ENCODE peak calls at places on chromosomes 1 and 21, in four cellular contexts. Q is tibial nerve, X is lower lobe of right lung, N is adrenal gland. D is an unnamed sample.

GRCh38 chr1:32925360-32926142 is 24.4 kb upstream of the TMEM54 start:
- DNase-seq in N (peak; percentile 30), Q (no peak), X (no peak), D (no peak)

GRCh38 chr1:218817747-218818146 is 355.9 kb upstream of the LYPLAL1 start:
- DNase-seq in X (no peak), Q (no peak), N (no peak), D (no peak)

GRCh38 chr1:209506101-209506500 is 77.4 kb upstream of the CAMK1G start:
- DNase-seq in Q (no peak), N (no peak), X (no peak), D (no peak)

GRCh38 chr1:210792703-210793102 is 341.2 kb downstream of the KCNH1 start:
- DNase-seq in N (no peak), X (no peak), Q (no peak), D (no peak)

GRCh38 chr21:32597205-32597604 is 11.9 kb upstream of the TCP10L start:
- DNase-seq in N (no peak), X (no peak), Q (no peak), D (no peak)

GRCh38 chr1:72280714-72281113 is 1.6 kb downstream of the NEGR1 start:
- DNase-seq in N (no peak), X (no peak), Q (no peak), D (no peak)

GRCh38 chr1:246576709-246577032 is 10.4 kb downstream of the CNST start:
- DNase-seq in Q (no peak), N (no peak), X (no peak), D (no peak)

GRCh38 chr1:220786337-220787068 is at the start of gene MTARC1:
- DNase-seq in X (peak; percentile 82), N (peak; percentile 76), Q (no peak), D (peak; percentile 45)

GRCh38 chr1:174364996-174365760 is 82.6 kb upstream of the GPR52 start:
- DNase-seq in Q (no peak), X (no peak), N (no peak), D (no peak)

GRCh38 chr21:38857152-38857825 is 51.6 kb downstream of the ETS2 start:
- DNase-seq in Q (no peak), N (no peak), X (no peak), D (no peak)

GRCh38 chr1:16631248-16632043 is 18.1 kb upstream of the NBPF1 start:
- DNase-seq in N (peak; percentile 31), Q (peak; percentile 11), X (peak; percentile 54), D (no peak)

GRCh38 chr1:54158071-54158470 is 5.3 kb upstream of the CDCP2 start:
- DNase-seq in Q (no peak), X (no peak), N (peak; percentile 36), D (no peak)

GRCh38 chr1:158150512-158150911 is 30.2 kb upstream of the CD1D start:
- DNase-seq in N (no peak), Q (no peak), X (no peak), D (peak; percentile 51)

GRCh38 chr1:209387969-209388329 is 195.6 kb upstream of the CAMK1G start:
- DNase-seq in X (no peak), Q (no peak), N (no peak), D (no peak)

GRCh38 chr1:58983159-58983558 is 199.3 kb upstream of the JUN start:
- DNase-seq in X (no peak), N (no peak), Q (no peak), D (no peak)

GRCh38 chr1:242196101-242196500 is 197.2 kb upstream of the MAP1LC3C start:
- DNase-seq in N (no peak), Q (no peak), X (no peak), D (no peak)

GRCh38 chr1:247865416-247865815 is 8.4 kb downstream of the TRIM58 start:
- DNase-seq in Q (no peak), N (no peak), X (no peak), D (no peak)

GRCh38 chr1:32186077-32186476 is 6.6 kb downstream of the TXLNA start:
- DNase-seq in N (no peak), X (no peak), Q (no peak), D (no peak)

GRCh38 chr1:202280595-202280994 is 61.1 kb downstream of the UBE2T start:
- DNase-seq in X (no peak), N (no peak), Q (no peak), D (no peak)

GRCh38 chr1:221921936-221922335 is 180.0 kb upstream of the DUSP10 start:
- DNase-seq in N (no peak), X (no peak), Q (no peak), D (no peak)

GRCh38 chr1:10818262-10819197 is 22.1 kb upstream of the CASZ1 start:
- DNase-seq in X (peak; percentile 66), Q (no peak), N (no peak), D (no peak)

GRCh38 chr1:21337931-21338567 is 47.8 kb upstream of the ECE1 start:
- DNase-seq in N (peak; percentile 98), X (peak; percentile 88), Q (peak; percentile 93), D (no peak)

GRCh38 chr1:209884665-209885117 is 53.3 kb upstream of the SYT14 start:
- DNase-seq in X (no peak), Q (no peak), N (peak; percentile 95), D (peak; percentile 55)

GRCh38 chr1:56577859-56578663 is 1.3 kb downstream of the PLPP3 start:
- DNase-seq in X (peak; percentile 82), N (peak; percentile 63), Q (no peak), D (peak; percentile 38)

GRCh38 chr21:35274923-35275322 is 225.8 kb upstream of the RUNX1 start:
- DNase-seq in N (no peak), X (no peak), Q (no peak), D (no peak)

GRCh38 chr1:11891433-11892186 is 32.9 kb upstream of the NPPB start:
- DNase-seq in Q (no peak), N (no peak), X (no peak), D (no peak)

GRCh38 chr1:6245869-6246496 is 2.0 kb downstream of the HES3 start:
- DNase-seq in Q (no peak), N (no peak), X (no peak), D (no peak)

GRCh38 chr1:197663178-197663953 is 111.9 kb downstream of the DENND1B start:
- DNase-seq in X (no peak), N (no peak), Q (no peak), D (no peak)

GRCh38 chr1:243525085-243525487 is 269.2 kb downstream of the SDCCAG8 start:
- DNase-seq in N (no peak), Q (no peak), X (no peak), D (no peak)

GRCh38 chr1:168372307-168372706 is 91.6 kb downstream of the TBX19 start:
- DNase-seq in Q (no peak), X (no peak), N (no peak), D (no peak)

GRCh38 chr1:177392336-177392735 is 221.6 kb downstream of the BRINP2 start:
- DNase-seq in X (no peak), Q (no peak), N (no peak), D (no peak)

GRCh38 chr1:55670331-55671082 is 455.3 kb upstream of the USP24 start:
- DNase-seq in X (no peak), Q (no peak), N (no peak), D (no peak)

GRCh38 chr1:245690946-245691456 is 536.2 kb downstream of the KIF26B start:
- DNase-seq in X (no peak), Q (no peak), N (no peak), D (no peak)

GRCh38 chr21:42392731-42393442 is 3.0 kb downstream of the TMPRSS3 start:
- DNase-seq in N (no peak), Q (no peak), X (no peak), D (no peak)

GRCh38 chr1:42168798-42169197 is 4.3 kb upstream of the GUCA2A start:
- DNase-seq in X (no peak), Q (no peak), N (no peak), D (no peak)

GRCh38 chr1:21941370-21941769 is 4.3 kb upstream of the HSPG2 start:
- DNase-seq in N (no peak), Q (no peak), X (no peak), D (no peak)

GRCh38 chr1:234139966-234140365 is 233.3 kb upstream of the COA6 start:
- DNase-seq in X (no peak), Q (no peak), N (no peak), D (no peak)

GRCh38 chr1:164446020-164446419 is 113.0 kb upstream of the PBX1 start:
- DNase-seq in Q (no peak), X (no peak), N (no peak), D (no peak)
- H3K27ac ChIP-seq in Q (no peak overlapping the region), X (no peak overlapping the region), N (no peak overlapping the region), D (no peak overlapping the region)

DNA sequence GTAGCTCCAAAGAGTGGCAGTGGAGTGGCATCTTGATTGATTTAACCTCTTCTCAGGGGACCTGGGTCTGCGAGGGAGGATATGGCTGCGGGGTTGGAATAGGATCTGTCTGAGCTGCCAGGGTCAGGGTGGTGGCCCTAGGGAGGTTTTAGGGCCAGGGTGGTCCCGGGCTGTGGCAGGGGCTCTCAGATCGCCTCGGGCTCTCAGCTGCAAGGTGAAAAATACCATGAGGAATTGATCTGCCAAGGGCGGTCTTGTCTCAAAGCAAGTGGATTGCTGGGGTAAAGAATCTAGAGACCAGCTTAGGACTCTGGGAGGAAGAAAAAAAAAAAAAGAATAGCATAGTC is 3.7 kb downstream of the SIM2 start:
- DNase-seq in Q (no peak), X (no peak), N (no peak), D (no peak)
- H3K27ac ChIP-seq in Q (no peak overlapping the region), X (no peak overlapping the region), N (no peak overlapping the region), D (no peak overlapping the region)

GRCh38 chr21:45341779-45342178 is 54.1 kb upstream of the POFUT2 start:
- DNase-seq in Q (no peak), N (no peak), X (no peak), D (no peak)
- H3K27ac ChIP-seq in Q (no peak overlapping the region), N (no peak overlapping the region), X (no peak overlapping the region), D (no peak overlapping the region)

GRCh38 chr1:154864189-154864985 is 5.7 kb downstream of the KCNN3 start:
- DNase-seq in Q (no peak), N (no peak), X (no peak), D (no peak)

GRCh38 chr1:154861607-154862094 is 8.4 kb downstream of the KCNN3 start:
- DNase-seq in X (no peak), N (no peak), Q (no peak), D (no peak)

GRCh38 chr1:154863702-154864174 is 6.3 kb downstream of the KCNN3 start:
- DNase-seq in Q (no peak), N (no peak), X (no peak), D (peak; percentile 63)

GRCh38 chr1:154865442-154866256 is 4.4 kb downstream of the KCNN3 start:
- DNase-seq in Q (no peak), X (no peak), N (no peak), D (no peak)

GRCh38 chr1:154862927-154863701 is 7.0 kb downstream of the KCNN3 start:
- DNase-seq in X (no peak), Q (no peak), N (no peak), D (no peak)
- H3K27ac ChIP-seq in X (no peak overlapping the region), Q (no peak overlapping the region), N (no peak overlapping the region), D (no peak overlapping the region)

GRCh38 chr1:70222716-70223235 is 1.6 kb downstream of the SRSF11 start:
- DNase-seq in N (no peak), Q (no peak), X (no peak), D (no peak)
- H3K27ac ChIP-seq in N (peak overlapping the region; percentile 95), Q (peak overlapping the region; percentile 99), X (peak overlapping the region; percentile 93), D (peak overlapping the region; percentile 93)